ENCODE peak calls at places on chromosome 20, in seven cellular contexts. L is retinal pigment epithelial cell, Y is tibial artery, D is AG10803, I is IMR-90, U is GM12865, X is A549. V is an unnamed sample.

GRCh38 chr20:18926972-18927371 is 113.4 kb downstream of the SCP2D1 start:
- DNase-seq in X (no peak), L (no peak), D (peak), U (no peak), Y (no peak), I (no peak), V (no peak)

GRCh38 chr20:20095114-20095872 is 43.0 kb downstream of the CFAP61 start:
- DNase-seq in Y (no peak), I (no peak), U (no peak), X (no peak), L (no peak), D (no peak), V (no peak)

GRCh38 chr20:33679758-33680485 is 5.7 kb upstream of the NECAB3 start:
- DNase-seq in X (no peak), D (no peak), L (no peak), I (no peak), Y (no peak), U (peak), V (peak)

GRCh38 chr20:51697119-51697826 is 70.9 kb downstream of the ATP9A start:
- DNase-seq in D (peak), L (no peak), U (no peak), Y (no peak), I (peak), X (no peak), V (no peak)

GRCh38 chr20:50745634-50746137 is 14.3 kb downstream of the PARD6B start:
- DNase-seq in L (no peak), U (no peak), D (no peak), I (no peak), X (no peak), Y (no peak), V (no peak)

GRCh38 chr20:9389321-9389720 is 125.1 kb upstream of the LAMP5 start:
- DNase-seq in U (no peak), D (no peak), L (no peak), X (no peak), Y (no peak), I (no peak), V (no peak)

GRCh38 chr20:23235173-23236027 is 115.2 kb upstream of the NXT1 start:
- DNase-seq in I (peak), U (peak), D (peak), Y (peak), L (no peak), X (peak), V (peak)

GRCh38 chr20:18144541-18145099 is 7.0 kb downstream of the KAT14 start:
- DNase-seq in X (no peak), D (no peak), I (no peak), L (no peak), Y (no peak), U (no peak), V (no peak)

GRCh38 chr20:48921883-48922867 is 664 bp downstream of the ARFGEF2 start:
- DNase-seq in L (no peak), I (peak), D (peak), Y (no peak), X (peak), U (no peak), V (no peak)

GRCh38 chr20:19944772-19945459 is 72.2 kb upstream of the NAA20 start:
- DNase-seq in L (peak), X (no peak), U (peak), Y (no peak), D (peak), I (peak), V (peak)

GRCh38 chr20:19742974-19743649 is 14.9 kb upstream of the RIN2 start:
- DNase-seq in D (peak), Y (no peak), U (no peak), I (no peak), L (no peak), X (no peak), V (no peak)

GRCh38 chr20:62874745-62875344 is 13.2 kb upstream of the TCFL5 start:
- DNase-seq in L (no peak), U (no peak), Y (no peak), I (no peak), X (peak), D (no peak), V (no peak)

GRCh38 chr20:59820204-59821041 is 113.0 kb downstream of the SYCP2 start:
- DNase-seq in U (peak), L (no peak), X (no peak), D (no peak), I (no peak), Y (no peak), V (peak)

GRCh38 chr20:48827880-48828733 is at the start of gene PREX1:
- DNase-seq in X (peak), U (peak), I (peak), L (peak), D (peak), Y (peak), V (peak)

GRCh38 chr20:19993937-19994667 is 23.1 kb upstream of the NAA20 start:
- DNase-seq in U (no peak), X (peak), Y (no peak), I (peak), L (no peak), D (peak), V (no peak)

GRCh38 chr20:16846011-16846410 is 97.9 kb downstream of the OTOR start:
- DNase-seq in I (peak), Y (no peak), D (peak), U (no peak), L (no peak), X (no peak), V (no peak)

GRCh38 chr20:48544402-48545333 is 283.1 kb downstream of the PREX1 start:
- DNase-seq in X (no peak), I (no peak), L (no peak), U (no peak), D (no peak), Y (no peak), V (no peak)

GRCh38 chr20:8227293-8227692 is 95.2 kb downstream of the PLCB1 start:
- DNase-seq in L (peak), X (no peak), D (peak), U (no peak), I (no peak), Y (no peak), V (no peak)

GRCh38 chr20:25237610-25238318 is 10.1 kb upstream of the PYGB start:
- DNase-seq in Y (peak), L (peak), X (peak), U (peak), I (peak), D (peak), V (no peak)

DNA sequence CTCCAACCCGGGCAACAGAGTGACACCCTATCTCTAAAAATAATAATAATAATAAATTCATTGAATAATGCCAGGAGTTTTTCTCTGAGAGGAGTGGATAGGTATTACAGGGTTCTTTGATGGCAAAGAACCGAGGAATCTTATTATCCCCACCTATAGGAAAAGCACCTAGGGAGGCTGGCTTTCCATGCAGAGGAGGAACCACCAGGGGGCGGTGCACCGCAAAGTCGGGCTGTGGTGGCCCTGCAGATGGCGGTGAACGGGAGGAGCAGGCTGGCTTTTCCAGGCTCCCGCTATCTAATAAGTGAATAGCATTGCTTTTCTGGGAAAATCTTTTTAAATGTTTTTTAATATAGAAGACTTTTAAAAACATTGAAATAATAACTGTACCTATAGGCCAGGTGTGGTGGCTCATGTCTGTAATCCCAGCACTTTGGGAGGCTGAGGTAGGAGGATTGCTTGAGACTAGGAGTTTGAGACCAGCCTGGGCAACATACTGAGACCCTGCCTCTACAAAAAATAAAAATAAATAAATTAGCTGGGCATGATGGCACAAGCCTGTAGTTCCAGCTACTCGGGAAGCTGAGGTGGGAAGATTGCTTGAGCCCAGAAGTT is 864.2 kb downstream of the KIF16B start:
- DNase-seq in U (peak), I (no peak), X (peak), L (no peak), D (no peak), Y (no peak), V (peak)
- TF ChIP-seq CTCF in U (peak), I (peak), X (peak), L (peak), D (peak), Y (peak), V (peak)

GRCh38 chr20:11063459-11063858 is 389.7 kb upstream of the JAG1 start:
- DNase-seq in L (no peak), D (no peak), Y (no peak), X (no peak), U (no peak), I (no peak), V (no peak)
- TF ChIP-seq CTCF in L (no peak), D (no peak), Y (no peak), X (no peak), U (no peak), I (no peak), V (no peak)

GRCh38 chr20:45892049-45892816 is 1.1 kb downstream of the CTSA start:
- DNase-seq in D (peak), X (peak), I (peak), U (no peak), Y (no peak), L (no peak), V (no peak)

GRCh38 chr20:45890997-45891983 is at the start of the genes CTSA and NEURL2:
- DNase-seq in I (peak), L (no peak), U (peak), Y (peak), X (peak), D (peak), V (peak)

GRCh38 chr20:45894797-45895196 is 3.7 kb downstream of the CTSA start:
- DNase-seq in D (no peak), Y (no peak), X (no peak), L (no peak), U (no peak), I (no peak), V (no peak)

GRCh38 chr20:45892828-45893500 is 1.8 kb downstream of the CTSA start:
- DNase-seq in I (no peak), Y (no peak), X (no peak), L (no peak), D (no peak), U (peak), V (no peak)

DNA sequence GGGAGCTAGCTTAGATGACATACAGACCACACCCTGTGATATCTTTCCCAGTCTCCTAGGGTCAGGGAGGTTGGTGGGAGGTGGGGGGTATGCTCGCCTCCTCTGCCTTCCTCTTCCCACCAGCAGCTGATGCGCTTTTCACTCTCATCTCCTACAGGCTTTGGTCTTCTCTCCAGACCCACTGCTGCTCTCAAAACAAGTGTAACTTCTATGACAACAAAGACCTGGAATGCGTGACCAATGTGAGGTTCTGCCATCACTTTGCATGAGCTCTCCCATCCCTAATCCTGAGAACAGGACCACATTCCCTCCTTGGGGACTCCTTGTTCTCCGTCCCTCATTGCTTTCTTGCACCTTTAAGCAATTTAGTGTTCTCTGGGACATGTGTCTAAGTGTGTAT is 2.7 kb downstream of the CTSA start:
- DNase-seq in X (no peak), Y (no peak), L (no peak), I (no peak), D (peak), U (no peak), V (no peak)
- TF ChIP-seq CTCF in X (no peak), Y (no peak), L (no peak), I (no peak), D (no peak), U (no peak), V (no peak)

DNA sequence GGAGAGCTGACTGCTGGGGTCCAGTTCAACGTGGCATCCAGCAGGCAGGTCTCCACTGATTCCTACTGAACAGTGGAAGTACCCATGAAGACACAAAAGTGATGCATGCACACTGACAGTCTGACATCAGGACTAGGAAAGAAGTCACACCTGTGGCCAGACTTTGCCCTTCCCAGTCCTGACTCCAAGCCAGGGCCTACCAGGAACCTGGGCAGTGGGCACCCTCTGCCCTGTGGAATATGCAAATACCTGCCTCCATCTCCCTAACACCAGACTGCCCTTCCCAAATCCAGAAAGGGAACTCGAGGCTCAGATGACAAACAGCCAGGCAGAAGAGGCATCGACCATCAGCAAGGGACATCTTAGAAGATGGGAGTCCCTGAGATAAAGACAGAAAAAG is 50.9 kb downstream of the SLC23A2 start:
- DNase-seq in D (no peak), U (no peak), X (no peak), I (no peak), L (no peak), Y (no peak), V (no peak)
- TF ChIP-seq CTCF in D (no peak), U (no peak), X (no peak), I (no peak), L (no peak), Y (no peak), V (no peak)

GRCh38 chr20:3710027-3710426 is 2.4 kb downstream of the SIGLEC1 start:
- DNase-seq in D (no peak), U (no peak), L (no peak), X (no peak), I (no peak), Y (no peak), V (no peak)
- TF ChIP-seq CTCF in D (no peak), U (no peak), L (no peak), X (no peak), I (no peak), Y (no peak), V (no peak)